ENCODE peak calls at places on chromosomes 5 and 9, in seven cellular contexts. Q is tibial nerve, N is AG04449, W is ovary, T is dorsolateral prefrontal cortex, X is coronary artery, S is natural killer cell. F is an unnamed sample.

GRCh38 chr9:85162822-85163221 is 493.3 kb downstream of the NTRK2 start:
- DNase-seq in X (no peak), N (no peak), W (no peak), Q (no peak), S (no peak), T (no peak), F (no peak)

GRCh38 chr5:147168578-147169327 is 66.1 kb upstream of the STK32A start:
- DNase-seq in Q (no peak), X (no peak), T (no peak), S (no peak), W (no peak), N (no peak), F (peak)

GRCh38 chr9:123601828-123602227 is 245.8 kb downstream of the CRB2 start:
- DNase-seq in W (no peak), Q (no peak), X (no peak), N (no peak), T (no peak), S (no peak), F (no peak)

GRCh38 chr5:2277886-2278285 is 395.2 kb upstream of the IRX4 start:
- DNase-seq in N (no peak), X (no peak), W (no peak), S (no peak), T (no peak), Q (no peak), F (no peak)

GRCh38 chr9:1869843-1870242 is 145.3 kb upstream of the SMARCA2 start:
- DNase-seq in T (no peak), W (no peak), Q (no peak), S (no peak), N (no peak), X (no peak), F (no peak)

GRCh38 chr9:127179633-127180401 is 57.4 kb upstream of the ANGPTL2 start:
- DNase-seq in W (peak), Q (no peak), T (peak), X (peak), N (no peak), S (no peak), F (no peak)

GRCh38 chr5:126368239-126368812 is 54.9 kb upstream of the GRAMD2B start:
- DNase-seq in W (no peak), S (no peak), T (no peak), Q (no peak), N (no peak), X (no peak), F (no peak)

GRCh38 chr5:155953335-155953734 is 373.6 kb upstream of the SGCD start:
- DNase-seq in T (no peak), Q (no peak), W (no peak), N (no peak), X (no peak), S (no peak), F (no peak)

GRCh38 chr9:26955222-26955903 is 849 bp upstream of the IFT74 start:
- DNase-seq in T (no peak), W (no peak), S (no peak), X (no peak), N (no peak), Q (no peak), F (no peak)

GRCh38 chr9:118596374-118597015 is 772.7 kb downstream of the BRINP1 start:
- DNase-seq in T (no peak), Q (no peak), X (no peak), N (no peak), W (no peak), S (no peak), F (no peak)

GRCh38 chr5:43482490-43483064 is 1.1 kb downstream of the TMEM267 start:
- DNase-seq in S (no peak), Q (no peak), T (no peak), W (no peak), X (no peak), N (no peak), F (no peak)

GRCh38 chr5:127941646-127942045 is 141.9 kb upstream of the SLC12A2 start:
- DNase-seq in S (no peak), X (no peak), T (peak), W (no peak), N (no peak), Q (no peak), F (no peak)

GRCh38 chr5:6712136-6712581 is 1.1 kb upstream of the TENT4A start:
- DNase-seq in W (peak), S (peak), X (peak), T (peak), N (no peak), Q (no peak), F (no peak)

DNA sequence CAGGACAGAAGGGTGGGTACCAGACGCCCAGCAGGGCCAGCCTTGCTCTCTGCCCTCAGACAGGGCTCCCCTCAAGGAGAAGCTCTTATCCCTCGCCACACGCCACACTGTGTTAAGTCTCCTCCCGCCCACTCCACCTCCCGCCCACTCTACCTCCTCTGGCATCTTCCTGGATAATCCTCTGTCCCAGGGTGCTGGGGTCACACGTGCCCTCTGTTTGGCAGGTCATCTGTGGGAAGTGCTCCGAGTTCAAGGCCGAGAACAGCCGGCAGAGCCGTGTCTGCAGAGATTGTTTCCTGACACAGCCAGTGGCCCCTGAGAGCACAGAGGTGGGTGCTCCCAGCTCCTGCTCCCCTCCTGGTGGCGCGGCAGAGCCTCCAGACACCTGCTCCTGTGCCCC is 26.0 kb upstream of the SUSD3 start:
- DNase-seq in X (no peak), N (no peak), W (no peak), Q (no peak), S (no peak), T (no peak), F (no peak)
- TF ChIP-seq CTCF in X (no peak), N (no peak), W (no peak), Q (no peak), S (no peak), T (no peak), F (no peak)

DNA sequence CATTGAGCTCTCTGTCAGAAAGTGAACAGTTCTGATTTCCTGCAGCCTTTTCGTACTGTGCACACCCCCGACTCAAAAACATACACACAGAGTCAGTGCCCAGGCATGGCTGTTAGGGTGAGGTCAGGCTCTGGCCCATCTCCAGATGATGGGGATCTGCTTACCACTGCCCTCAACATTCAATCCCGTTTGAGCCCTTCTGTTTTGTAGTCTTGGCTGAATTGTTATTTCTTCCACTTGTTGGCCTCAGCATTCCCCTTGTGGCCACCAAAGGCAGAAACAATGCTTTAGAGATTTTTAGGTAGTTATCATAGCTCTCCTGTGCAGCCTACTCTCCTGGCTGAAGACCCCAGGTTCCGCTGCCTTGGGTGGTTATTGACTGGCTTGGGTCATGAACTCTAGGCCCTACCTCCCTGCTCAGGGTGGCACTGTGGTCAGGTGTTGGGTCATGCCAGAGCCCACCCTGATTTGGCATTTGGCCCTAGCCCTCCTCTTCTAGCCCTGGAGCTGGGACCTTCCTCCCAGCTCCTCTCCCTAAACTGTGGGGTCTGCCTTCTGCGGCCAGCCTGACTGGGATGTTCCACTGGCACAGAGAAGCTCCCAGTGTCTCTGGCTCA is 7.8 kb upstream of the MYOZ3 start:
- DNase-seq in T (no peak), W (no peak), S (no peak), N (no peak), X (no peak), Q (no peak), F (no peak)
- TF ChIP-seq CTCF in T (no peak), W (peak), S (no peak), N (peak), X (no peak), Q (no peak), F (peak)

DNA sequence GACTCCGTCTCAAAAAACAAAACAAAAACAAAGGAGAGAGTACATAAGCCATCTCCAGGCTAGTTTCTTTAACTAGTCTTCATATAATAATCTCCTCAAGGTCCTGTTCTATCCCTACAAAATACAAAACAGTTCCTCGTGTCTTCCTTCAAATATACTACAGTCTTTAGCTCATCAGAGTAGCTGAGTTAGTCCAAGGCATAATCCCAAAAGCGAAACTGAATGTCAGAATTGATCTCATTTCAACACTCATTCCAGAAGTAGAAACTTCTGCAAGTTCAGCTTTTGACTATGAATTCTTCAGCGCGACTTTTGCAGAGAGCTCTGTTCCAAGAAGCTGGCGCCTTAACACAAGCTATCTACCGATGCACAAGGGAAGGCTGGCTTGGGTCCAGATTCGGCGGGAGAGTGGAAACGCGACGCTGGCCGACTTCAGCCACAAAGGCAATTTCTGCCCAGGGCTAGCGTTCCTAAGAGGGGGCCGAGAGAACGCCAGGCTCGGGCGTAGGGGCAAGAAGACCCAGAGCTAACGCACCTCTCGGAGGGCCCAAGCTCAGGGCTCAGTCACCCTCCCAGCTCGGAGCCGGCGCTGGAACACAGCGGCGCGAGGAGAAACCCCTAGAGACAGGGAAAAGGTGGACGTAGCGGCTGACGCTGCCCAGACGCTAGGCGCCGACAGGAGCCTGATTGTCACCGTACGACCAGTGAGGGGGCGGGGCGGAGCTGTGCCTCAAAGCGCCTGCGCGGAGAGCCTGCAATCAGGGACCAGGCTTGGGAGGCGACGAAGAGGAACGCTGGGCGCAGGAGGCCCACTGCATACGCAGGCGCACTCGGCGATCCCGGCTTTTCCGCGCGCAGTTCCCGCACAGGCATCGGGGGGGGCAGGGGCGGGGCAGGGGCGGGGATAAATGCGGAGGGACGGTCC is 469 bp upstream of the HSDL2 start:
- DNase-seq in T (peak), N (peak), X (peak), W (peak), Q (peak), S (peak), F (no peak)
- TF ChIP-seq CTCF in T (peak), N (peak), X (no peak), W (no peak), Q (no peak), S (no peak), F (no peak)

DNA sequence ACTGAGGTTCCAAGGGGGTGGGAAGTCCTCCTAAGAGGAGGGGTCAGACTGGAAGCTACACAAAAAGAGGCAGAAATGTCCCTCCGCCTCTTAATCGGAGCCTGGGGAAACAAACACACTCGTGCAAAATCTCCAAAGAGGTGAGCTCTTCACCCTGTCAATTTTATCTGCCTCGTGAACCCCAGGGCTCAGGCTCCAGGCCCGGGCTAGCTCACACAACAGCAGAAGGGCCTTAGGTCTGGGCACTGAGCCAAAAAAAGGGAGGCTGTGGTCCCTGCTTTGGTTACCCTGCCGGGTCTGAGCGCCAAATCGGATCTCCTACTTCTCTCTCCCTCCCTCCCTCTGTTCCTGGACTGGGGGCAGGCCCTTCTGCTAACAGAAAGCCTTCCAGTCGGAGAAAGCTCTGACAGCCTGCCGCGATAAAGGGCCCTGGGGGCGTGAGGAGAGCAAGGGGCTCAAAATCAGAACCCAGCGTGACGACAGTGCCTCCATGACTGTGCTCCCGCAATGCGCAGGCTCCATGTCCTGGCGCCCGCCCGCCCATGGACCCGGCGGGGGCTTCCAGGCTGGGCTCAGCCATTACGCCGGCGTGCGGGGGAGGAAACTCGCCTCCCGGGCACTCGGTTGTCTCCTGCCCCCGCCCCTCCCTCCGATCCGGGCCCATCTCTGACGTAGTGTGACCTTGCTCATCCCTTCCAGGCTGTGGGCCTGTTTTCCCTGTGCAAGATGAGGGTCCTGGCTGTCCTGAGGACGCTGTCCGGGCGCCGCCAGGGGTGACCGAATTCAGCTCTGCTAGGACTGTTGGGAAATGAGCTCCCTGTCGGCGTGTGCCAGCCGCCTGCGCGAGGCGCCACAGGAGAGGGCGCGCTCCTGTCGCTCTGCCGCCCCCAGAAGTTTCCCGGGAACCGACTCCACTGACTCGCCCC is 865 bp upstream of the SLC22A4 start:
- DNase-seq in S (peak), X (peak), Q (peak), W (peak), T (peak), N (peak), F (no peak)
- TF ChIP-seq CTCF in S (no peak), X (no peak), Q (peak), W (no peak), T (no peak), N (peak), F (peak)

GRCh38 chr5:66724740-66725139 is 128.5 kb downstream of the MAST4 start:
- DNase-seq in S (no peak), Q (no peak), T (no peak), N (no peak), W (no peak), X (no peak), F (no peak)
- TF ChIP-seq CTCF in S (no peak), Q (no peak), T (no peak), N (peak), W (no peak), X (no peak), F (peak)

DNA sequence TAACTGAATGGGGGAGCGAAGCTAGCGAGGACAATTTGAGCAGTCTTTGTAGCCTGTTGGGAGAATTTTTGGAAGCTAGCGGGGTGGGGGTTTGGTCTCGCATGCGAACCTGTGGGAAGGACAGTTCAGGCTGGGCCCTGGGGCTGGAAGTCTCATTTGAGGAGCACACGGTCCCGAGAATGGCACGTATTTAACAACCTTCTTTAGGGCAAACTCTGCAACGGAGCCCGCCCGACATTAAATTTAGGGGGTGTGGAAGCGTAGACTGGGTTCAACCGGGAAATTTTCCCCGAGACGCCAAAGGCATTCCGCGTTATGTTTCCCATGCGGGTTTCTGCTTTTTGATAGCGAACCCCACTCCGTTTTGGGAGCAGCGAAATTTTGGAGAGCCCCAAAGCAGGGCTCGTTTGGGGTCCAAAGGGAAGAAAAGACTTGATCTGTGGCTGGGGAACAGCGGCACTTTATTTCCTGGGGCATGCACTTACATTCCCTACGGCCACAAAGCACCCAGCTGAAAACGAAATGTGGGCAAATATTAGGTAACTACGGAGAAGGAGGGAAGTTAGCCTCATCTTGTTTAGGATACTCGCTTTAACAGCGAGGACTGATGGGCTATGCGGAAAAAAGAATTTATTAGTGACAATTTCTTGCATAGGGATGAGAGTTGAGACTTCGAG is 35.3 kb upstream of the NFIB start:
- DNase-seq in X (no peak), T (no peak), W (no peak), S (no peak), Q (no peak), N (no peak), F (no peak)
- TF ChIP-seq CTCF in X (no peak), T (no peak), W (no peak), S (no peak), Q (no peak), N (no peak), F (no peak)

DNA sequence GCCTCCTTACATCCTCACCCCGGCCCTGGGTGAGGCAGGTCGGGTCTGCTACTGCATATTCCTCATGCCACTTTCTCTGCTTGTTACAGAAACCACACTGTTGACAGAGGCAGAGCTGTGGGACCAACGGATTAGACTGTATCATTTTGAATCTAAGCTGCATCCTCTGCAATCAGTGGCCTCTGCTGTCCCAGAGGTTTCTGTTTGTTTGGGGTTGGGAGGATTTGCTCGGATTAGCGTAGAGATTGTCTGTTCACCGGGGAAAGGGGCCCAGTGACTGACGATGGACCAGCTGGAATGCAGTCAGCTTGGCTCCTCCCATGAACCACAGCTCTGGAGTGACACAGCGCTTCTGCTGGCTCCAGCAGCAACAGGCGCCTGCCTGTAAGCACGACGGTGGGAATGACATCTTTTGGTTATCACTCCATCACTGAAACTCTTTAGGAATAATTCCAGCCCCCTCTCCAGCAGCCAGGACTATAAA is 37.3 kb upstream of the ADRA1B start:
- DNase-seq in N (peak), T (peak), W (peak), Q (peak), X (peak), S (no peak), F (no peak)
- TF ChIP-seq CTCF in N (no peak), T (no peak), W (no peak), Q (no peak), X (no peak), S (no peak), F (no peak)